ENCODE peak calls at places on chromosomes 1 and 21, in six cellular contexts. One of them, this sample, is unnamed.

GRCh38 chr1:220917535-220918209 is 38.4 kb downstream of the HLX start:
- ATAC-seq in K562: no peak
- ATAC-seq in GM12878: no peak
- ATAC-seq in HCT116: no peak
- ATAC-seq in HepG2: no peak
- ATAC-seq in upper lobe of left lung: no peak
- ATAC-seq in this sample: no peak

GRCh38 chr1:111131693-111132092 is 8.2 kb downstream of the DRAM2 start:
- ATAC-seq in HCT116: no peak
- ATAC-seq in upper lobe of left lung: no peak
- ATAC-seq in HepG2: no peak
- ATAC-seq in K562: no peak
- ATAC-seq in GM12878: no peak
- ATAC-seq in this sample: no peak

GRCh38 chr1:207502726-207503125 is 6.8 kb downstream of the CR1 start:
- ATAC-seq in HepG2: no peak
- ATAC-seq in HCT116: no peak
- ATAC-seq in K562: no peak
- ATAC-seq in GM12878: no peak
- ATAC-seq in upper lobe of left lung: peak; percentile 49
- ATAC-seq in this sample: no peak

GRCh38 chr1:102840741-102841140 is 267.6 kb downstream of the COL11A1 start:
- ATAC-seq in upper lobe of left lung: no peak
- ATAC-seq in K562: no peak
- ATAC-seq in HepG2: no peak
- ATAC-seq in GM12878: no peak
- ATAC-seq in HCT116: no peak
- ATAC-seq in this sample: no peak

GRCh38 chr1:26666855-26667254 is 29.0 kb upstream of the ARID1A start:
- ATAC-seq in HCT116: no peak
- ATAC-seq in upper lobe of left lung: no peak
- ATAC-seq in GM12878: no peak
- ATAC-seq in K562: peak; percentile 35
- ATAC-seq in HepG2: no peak
- ATAC-seq in this sample: no peak

GRCh38 chr1:16420719-16421118 is 16.5 kb downstream of the SPATA21 start:
- ATAC-seq in GM12878: peak; percentile 97
- ATAC-seq in HCT116: no peak
- ATAC-seq in K562: no peak
- ATAC-seq in upper lobe of left lung: no peak
- ATAC-seq in HepG2: no peak
- ATAC-seq in this sample: no peak

GRCh38 chr1:231170875-231171274 is 9.0 kb downstream of the TRIM67 start:
- ATAC-seq in GM12878: peak; percentile 42
- ATAC-seq in K562: peak; percentile 86
- ATAC-seq in HCT116: peak; percentile 78
- ATAC-seq in upper lobe of left lung: no peak
- ATAC-seq in HepG2: peak; percentile 76
- ATAC-seq in this sample: no peak

GRCh38 chr1:219326843-219327242 is 153.2 kb downstream of the LYPLAL1 start:
- ATAC-seq in K562: no peak
- ATAC-seq in HCT116: no peak
- ATAC-seq in HepG2: no peak
- ATAC-seq in GM12878: no peak
- ATAC-seq in upper lobe of left lung: no peak
- ATAC-seq in this sample: no peak

GRCh38 chr1:209835782-209836298 is 8.1 kb downstream of the UTP25 start:
- ATAC-seq in K562: no peak
- ATAC-seq in GM12878: no peak
- ATAC-seq in upper lobe of left lung: no peak
- ATAC-seq in HepG2: no peak
- ATAC-seq in HCT116: no peak
- ATAC-seq in this sample: no peak

GRCh38 chr1:219544163-219544846 is 68.6 kb downstream of the ZC3H11B start:
- ATAC-seq in HCT116: no peak
- ATAC-seq in K562: no peak
- ATAC-seq in GM12878: no peak
- ATAC-seq in upper lobe of left lung: no peak
- ATAC-seq in HepG2: no peak
- ATAC-seq in this sample: no peak

GRCh38 chr1:36481091-36481490 is 1.6 kb downstream of the CSF3R start:
- ATAC-seq in K562: no peak
- ATAC-seq in HCT116: no peak
- ATAC-seq in HepG2: no peak
- ATAC-seq in GM12878: no peak
- ATAC-seq in upper lobe of left lung: no peak
- ATAC-seq in this sample: no peak
- H3K4me1 ChIP-seq in K562: peaks cover 25% of the 10 kb centered on the region
- H3K4me1 ChIP-seq in HCT116: no peaks in the 10 kb centered on the region
- H3K4me1 ChIP-seq in HepG2: peaks cover 45% of the 10 kb centered on the region
- H3K4me1 ChIP-seq in GM12878: peaks cover under 1% of the 10 kb centered on the region
- H3K4me1 ChIP-seq in upper lobe of left lung: peaks cover 9% of the 10 kb centered on the region
- H3K4me1 ChIP-seq in this sample: peaks cover 3% of the 10 kb centered on the region

DNA sequence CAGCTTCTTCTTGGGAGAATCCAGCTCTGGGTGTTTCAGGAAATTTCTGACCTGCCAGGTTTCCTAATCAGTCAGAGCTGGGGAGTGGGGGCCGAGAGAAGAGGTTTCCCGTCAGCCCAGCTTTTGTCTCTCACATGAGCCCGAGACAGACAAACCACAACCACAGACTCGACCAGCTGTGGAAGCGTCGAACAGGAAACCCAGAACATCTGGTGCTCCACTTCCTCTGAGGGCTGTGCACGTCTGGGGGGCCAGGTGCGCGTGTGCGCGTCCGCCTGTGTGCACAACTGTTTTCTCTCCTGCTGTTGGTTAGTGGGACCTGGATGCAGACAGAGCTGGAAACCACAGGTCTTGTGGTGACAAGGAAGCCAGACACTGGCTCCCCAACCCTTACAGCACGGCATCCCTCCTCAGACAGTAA is 113.0 kb upstream of the SLC25A33 start:
- ATAC-seq in GM12878: peak; percentile 84
- ATAC-seq in upper lobe of left lung: no peak
- ATAC-seq in K562: no peak
- ATAC-seq in HCT116: no peak
- ATAC-seq in HepG2: no peak
- ATAC-seq in this sample: no peak
- TF ChIP-seq POLR2AphosphoS5 in GM12878: peak; percentile 65
- TF ChIP-seq POLR2AphosphoS5 in upper lobe of left lung: no peak
- TF ChIP-seq POLR2AphosphoS5 in K562: no peak
- TF ChIP-seq POLR2AphosphoS5 in HCT116: no peak
- TF ChIP-seq POLR2AphosphoS5 in HepG2: no peak
- TF ChIP-seq POLR2AphosphoS5 in this sample: no peak

GRCh38 chr1:201480231-201481003 is 11.4 kb upstream of the PHLDA3 start:
- ATAC-seq in GM12878: peak; percentile 71
- ATAC-seq in K562: peak; percentile 88
- ATAC-seq in upper lobe of left lung: peak; percentile 69
- ATAC-seq in HepG2: peak; percentile 50
- ATAC-seq in HCT116: peak; percentile 82
- ATAC-seq in this sample: peak; percentile 71
- TF ChIP-seq POLR2A in GM12878: peak; percentile 31
- TF ChIP-seq POLR2A in K562: no peak
- TF ChIP-seq POLR2A in upper lobe of left lung: peak; percentile 59
- TF ChIP-seq POLR2A in HepG2: no peak
- TF ChIP-seq POLR2A in HCT116: no peak
- TF ChIP-seq POLR2A in this sample: no peak

GRCh38 chr21:41927727-41928409 is 25.9 kb downstream of the C2CD2 start:
- ATAC-seq in K562: no peak
- ATAC-seq in HCT116: no peak
- ATAC-seq in upper lobe of left lung: no peak
- ATAC-seq in GM12878: peak; percentile 47
- ATAC-seq in HepG2: no peak
- ATAC-seq in this sample: no peak
- H3K4me1 ChIP-seq in K562: peaks cover 19% of the 10 kb centered on the region
- H3K4me1 ChIP-seq in HCT116: peaks cover 21% of the 10 kb centered on the region
- H3K4me1 ChIP-seq in upper lobe of left lung: peaks cover 55% of the 10 kb centered on the region
- H3K4me1 ChIP-seq in GM12878: peaks cover 55% of the 10 kb centered on the region
- H3K4me1 ChIP-seq in HepG2: peaks cover 70% of the 10 kb centered on the region
- H3K4me1 ChIP-seq in this sample: peaks cover 62% of the 10 kb centered on the region

DNA sequence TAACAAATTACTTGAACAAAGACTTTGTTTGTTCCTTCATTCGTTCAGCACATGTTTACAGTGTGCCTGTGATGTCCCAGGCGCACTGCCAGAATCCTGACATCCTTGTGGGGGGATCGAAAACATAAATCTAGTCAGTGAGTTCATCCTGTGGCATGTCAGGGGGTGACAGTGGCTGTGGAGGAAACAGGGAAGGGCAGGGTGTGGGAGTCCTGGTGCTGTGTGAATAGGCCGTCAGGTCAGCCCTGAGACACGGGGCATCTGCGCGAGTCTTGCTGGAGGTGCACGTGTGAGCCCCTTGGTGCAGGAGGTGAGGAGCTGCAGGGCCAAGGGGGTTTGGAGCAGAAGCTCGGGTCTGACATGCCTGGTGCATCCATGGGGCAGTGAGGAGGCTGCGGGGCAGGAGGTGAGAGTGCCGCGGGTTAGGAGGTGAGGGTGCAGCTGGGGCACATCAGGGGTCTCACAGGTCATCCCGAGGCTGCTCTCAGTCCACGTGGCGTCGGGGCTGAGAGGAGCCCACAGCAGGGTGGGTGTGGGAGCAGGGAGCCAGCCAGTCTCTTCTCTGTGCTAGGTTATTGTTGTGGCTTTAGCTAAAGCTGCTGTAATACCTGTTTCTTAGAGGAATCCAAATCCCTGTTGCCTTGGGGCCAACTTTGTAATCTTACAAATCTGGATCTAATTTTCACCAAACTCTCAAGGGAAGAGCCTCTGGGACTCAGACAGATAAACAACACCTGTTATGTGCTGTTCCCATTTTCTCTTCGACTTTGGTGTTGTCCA is 93.4 kb downstream of the PCBP3 start:
- ATAC-seq in K562: no peak
- ATAC-seq in GM12878: no peak
- ATAC-seq in HepG2: no peak
- ATAC-seq in HCT116: no peak
- ATAC-seq in upper lobe of left lung: no peak
- ATAC-seq in this sample: no peak
- TF ChIP-seq POLR2AphosphoS5 in K562: no peak
- TF ChIP-seq POLR2AphosphoS5 in GM12878: no peak
- TF ChIP-seq POLR2AphosphoS5 in HepG2: no peak
- TF ChIP-seq POLR2AphosphoS5 in HCT116: no peak
- TF ChIP-seq POLR2AphosphoS5 in upper lobe of left lung: no peak
- TF ChIP-seq POLR2AphosphoS5 in this sample: no peak